ENCODE peak calls at places on chromosomes 11 and 22, in eight cellular contexts. P is aorta; D is Right ventricle myocardium inferior; M is KBM-7; C is NCI-H1092 treated with DMSO at 0.1 percent for 48 hours; F is naive thymus-derived CD4-positive, alpha-beta T cell; W is EH; H is LoVo. L is an unnamed sample.

GRCh38 chr11:122330466-122330865 is 214.5 kb upstream of the BLID start:
- DNase-seq in H (no peak), W (no peak), F (no peak), C (no peak), M (no peak), P (no peak), D (no peak), L (no peak)

GRCh38 chr22:31625661-31626426 is 36.2 kb downstream of the PISD start:
- DNase-seq in F (no peak), M (no peak), W (no peak), D (no peak), C (no peak), H (no peak), P (no peak), L (no peak)

GRCh38 chr22:25722223-25723015 is 19.6 kb upstream of the MYO18B start:
- DNase-seq in H (no peak), P (no peak), W (peak), C (no peak), M (no peak), F (no peak), D (no peak), L (no peak)

GRCh38 chr22:31734512-31734911 is 15.4 kb downstream of the PRR14L start:
- DNase-seq in M (no peak), H (no peak), P (no peak), W (peak), F (no peak), C (no peak), D (no peak), L (no peak)

GRCh38 chr22:17106161-17106784 is 14.9 kb downstream of the TMEM121B start:
- DNase-seq in H (no peak), D (no peak), P (peak), F (no peak), C (no peak), W (no peak), M (no peak), L (no peak)

GRCh38 chr22:45882881-45883810 is 93.8 kb downstream of the WNT7B start:
- DNase-seq in W (no peak), D (peak), C (no peak), M (no peak), P (peak), F (no peak), H (no peak), L (no peak)

GRCh38 chr11:23490557-23491235 is 630.4 kb upstream of the CCDC179 start:
- DNase-seq in H (no peak), W (no peak), D (no peak), P (no peak), C (no peak), M (no peak), F (no peak), L (no peak)

GRCh38 chr11:47986219-47986618 is 5.9 kb downstream of the PTPRJ start:
- DNase-seq in W (no peak), P (no peak), D (no peak), H (no peak), M (no peak), F (no peak), C (no peak), L (no peak)

GRCh38 chr11:134062255-134063030 is 6.4 kb upstream of the JAM3 start:
- DNase-seq in C (no peak), P (no peak), W (no peak), M (peak), D (no peak), H (no peak), F (no peak), L (no peak)

GRCh38 chr11:73288873-73289707 is 17.0 kb downstream of the P2RY6 start:
- DNase-seq in H (peak), F (peak), C (peak), M (peak), D (peak), P (peak), W (peak), L (peak)

GRCh38 chr11:61163714-61164609 is 2.7 kb upstream of the VPS37C start:
- DNase-seq in P (no peak), M (peak), H (no peak), F (no peak), D (no peak), C (no peak), W (no peak), L (peak)

GRCh38 chr22:36770116-36770945 is 5.6 kb downstream of the IFT27 start:
- DNase-seq in F (no peak), D (no peak), W (no peak), H (no peak), C (no peak), P (no peak), M (no peak), L (no peak)

GRCh38 chr11:83725161-83725560 is 439.0 kb upstream of the CCDC90B start:
- DNase-seq in M (no peak), F (no peak), P (no peak), H (no peak), W (no peak), D (no peak), C (no peak), L (peak)

GRCh38 chr11:8566613-8567210 is 27.3 kb downstream of the STK33 start:
- DNase-seq in F (no peak), C (peak), P (no peak), W (peak), D (no peak), M (peak), H (peak), L (no peak)

GRCh38 chr11:59216654-59217640 is 4.2 kb upstream of the MPEG1 start:
- DNase-seq in P (no peak), D (no peak), W (peak), M (peak), H (peak), C (no peak), F (no peak), L (no peak)

GRCh38 chr22:45896153-45896951 is 80.6 kb downstream of the WNT7B start:
- DNase-seq in P (peak), F (no peak), W (no peak), H (no peak), M (no peak), C (no peak), D (peak), L (no peak)

GRCh38 chr22:41482319-41482935 is 13.5 kb downstream of the ACO2 start:
- DNase-seq in M (peak), W (peak), C (no peak), P (peak), F (no peak), H (no peak), D (no peak), L (no peak)

GRCh38 chr11:71080239-71081097 is 171.9 kb downstream of the SHANK2 start:
- DNase-seq in C (peak), M (peak), W (peak), P (no peak), D (no peak), H (peak), F (no peak), L (peak)

GRCh38 chr11:123054301-123055065 is 7.5 kb downstream of the HSPA8 start:
- DNase-seq in P (no peak), W (peak), M (peak), C (peak), F (no peak), H (peak), D (no peak), L (peak)

GRCh38 chr11:118211006-118211405 is 13.8 kb downstream of the JAML start:
- DNase-seq in H (no peak), C (no peak), F (no peak), D (no peak), W (peak), P (no peak), M (no peak), L (no peak)

GRCh38 chr22:26669060-26669481 is 11.7 kb downstream of the MIAT start:
- DNase-seq in D (no peak), M (peak), P (no peak), H (no peak), C (no peak), F (no peak), W (peak), L (peak)

GRCh38 chr11:114125959-114126358 is 66.4 kb downstream of the ZBTB16 start:
- DNase-seq in H (no peak), D (no peak), M (no peak), C (no peak), W (no peak), P (no peak), F (no peak), L (no peak)

GRCh38 chr11:57638005-57638760 is 11.5 kb downstream of the YPEL4 start:
- DNase-seq in C (peak), D (peak), M (peak), F (no peak), P (peak), W (peak), H (no peak), L (no peak)

GRCh38 chr22:38755155-38755910 is 465 bp downstream of the SUN2 start:
- DNase-seq in P (peak), C (peak), D (peak), H (peak), F (peak), M (peak), W (peak), L (peak)

GRCh38 chr22:50062509-50063135 is 4.5 kb upstream of the TTLL8 start:
- DNase-seq in M (no peak), P (peak), W (no peak), C (no peak), F (no peak), D (no peak), H (no peak), L (no peak)